ENCODE peak calls at places on chromosomes 13 and 19, in ten cellular contexts. K is effector memory CD8-positive, alpha-beta T cell; A is central memory CD8-positive, alpha-beta T cell; V is gastroesophageal sphincter; G is heart left ventricle; P is left lobe of liver; W is CD8-positive, alpha-beta T cell; H is right cardiac atrium; T is CD4-positive, alpha-beta T cell; F is activated naive CD8-positive, alpha-beta T cell treated with anti-CD3 and anti-CD28 coated beads, Interleukin-2, amount 10 ng/mL, durations not matched to agents 7 days and 5 days. B is an unnamed sample.

GRCh38 chr19:54345938-54346386 is 7.0 kb upstream of the LILRA4 start:
- ATAC-seq in V (no peak), G (no peak), W (no peak), P (no peak), H (no peak), T (no peak), A (no peak), K (no peak), F (no peak), B (no peak)

GRCh38 chr19:6678690-6679109 is 8.7 kb upstream of the TNFSF14 start:
- ATAC-seq in A (no peak), H (no peak), T (no peak), F (peak), P (peak), W (peak), K (peak), V (no peak), G (no peak), B (peak)

GRCh38 chr13:51112771-51113170 is 1.7 kb upstream of the C13orf42 start:
- ATAC-seq in A (no peak), F (no peak), T (no peak), W (no peak), H (no peak), V (no peak), G (no peak), K (no peak), P (no peak), B (peak)

GRCh38 chr19:291561-292280 is 518 bp upstream of the PLPP2 start:
- ATAC-seq in K (no peak), W (no peak), G (no peak), A (no peak), T (no peak), H (no peak), F (no peak), P (no peak), V (no peak), B (no peak)

GRCh38 chr13:27389891-27390290 is 34.5 kb upstream of the GTF3A start:
- ATAC-seq in K (no peak), P (no peak), F (no peak), H (no peak), A (no peak), G (no peak), V (no peak), W (no peak), T (no peak), B (no peak)

GRCh38 chr13:112062619-112063308 is 4.2 kb upstream of the SOX1 start:
- ATAC-seq in W (no peak), G (no peak), V (no peak), A (no peak), H (no peak), K (no peak), T (no peak), F (no peak), P (peak), B (no peak)

GRCh38 chr19:34298891-34299510 is 44.6 kb downstream of the GARRE1 start:
- ATAC-seq in W (no peak), A (no peak), P (peak), V (no peak), F (no peak), G (no peak), K (no peak), H (no peak), T (no peak), B (no peak)

GRCh38 chr13:37899753-37900152 is 30.2 kb upstream of the TRPC4 start:
- ATAC-seq in W (no peak), G (no peak), V (no peak), T (no peak), P (no peak), A (no peak), K (no peak), F (no peak), H (no peak), B (no peak)

GRCh38 chr13:44068169-44068568 is 188.5 kb downstream of the LACC1 start:
- ATAC-seq in K (no peak), V (peak), T (no peak), P (no peak), G (no peak), H (no peak), F (no peak), A (no peak), W (no peak), B (no peak)

GRCh38 chr19:32858155-32858554 is 11.4 kb downstream of the SLC7A9 start:
- ATAC-seq in P (no peak), T (no peak), K (no peak), F (no peak), H (no peak), W (no peak), G (no peak), V (no peak), A (no peak), B (no peak)

GRCh38 chr19:13526552-13526951 is 20.3 kb upstream of the CACNA1A start:
- ATAC-seq in V (no peak), H (no peak), G (no peak), F (no peak), P (no peak), W (no peak), T (no peak), A (no peak), K (no peak), B (no peak)

GRCh38 chr13:101018720-101019119 is 344.1 kb upstream of the TMTC4 start:
- ATAC-seq in K (no peak), H (no peak), V (no peak), F (no peak), A (no peak), P (no peak), T (no peak), W (no peak), G (no peak), B (no peak)

GRCh38 chr19:11256189-11256588 is 6.1 kb downstream of the DOCK6 start:
- ATAC-seq in A (no peak), F (no peak), T (no peak), W (no peak), H (peak), V (peak), P (peak), K (no peak), G (peak), B (no peak)

GRCh38 chr19:29154163-29154562 is 58.8 kb downstream of the UQCRFS1 start:
- ATAC-seq in V (no peak), T (no peak), H (no peak), A (no peak), F (no peak), K (no peak), P (no peak), G (no peak), W (no peak), B (no peak)

GRCh38 chr13:63425131-63425530 is 2009.5 kb upstream of the PCDH20 start:
- ATAC-seq in G (no peak), V (no peak), W (no peak), K (no peak), H (no peak), F (no peak), A (no peak), T (no peak), P (no peak), B (no peak)

GRCh38 chr19:16726916-16727315 is 7.3 kb downstream of the NWD1 start:
- ATAC-seq in G (no peak), A (no peak), F (no peak), T (no peak), P (no peak), V (no peak), H (no peak), K (no peak), W (no peak), B (no peak)

GRCh38 chr19:8609210-8610040 is 1.1 kb downstream of the ADAMTS10 start:
- ATAC-seq in P (peak), G (no peak), K (peak), V (peak), F (peak), A (peak), H (peak), W (peak), T (peak), B (peak)

GRCh38 chr19:1986357-1987162 is 29.0 kb downstream of the BTBD2 start:
- ATAC-seq in H (peak), P (peak), G (no peak), A (no peak), F (no peak), T (no peak), V (no peak), K (no peak), W (no peak), B (peak)

GRCh38 chr19:11387154-11388034 is 3.3 kb upstream of the EPOR start:
- ATAC-seq in A (no peak), F (peak), T (peak), G (no peak), P (no peak), V (no peak), K (no peak), W (peak), H (no peak), B (no peak)

GRCh38 chr13:31927219-31927653 is 104.3 kb upstream of the FRY start:
- ATAC-seq in K (no peak), H (no peak), G (peak), T (no peak), F (no peak), V (no peak), W (no peak), P (peak), A (no peak), B (no peak)

GRCh38 chr19:51071006-51071405 is 6.1 kb upstream of the KLK13 start:
- ATAC-seq in A (no peak), W (no peak), T (no peak), K (no peak), G (no peak), H (no peak), P (no peak), V (no peak), F (no peak), B (no peak)

GRCh38 chr13:25874907-25875306 is 176.9 kb downstream of the SHISA2 start:
- ATAC-seq in K (peak), V (no peak), T (peak), H (no peak), W (peak), P (no peak), A (peak), G (no peak), F (peak), B (peak)

GRCh38 chr13:113305208-113305607 is 8.2 kb downstream of the LAMP1 start:
- ATAC-seq in P (no peak), W (no peak), V (no peak), F (no peak), A (no peak), K (no peak), H (peak), T (no peak), G (peak), B (no peak)

GRCh38 chr19:18502633-18503294 is 19.1 kb downstream of the ELL start:
- ATAC-seq in V (peak), A (no peak), G (no peak), H (no peak), P (no peak), F (no peak), T (no peak), W (no peak), K (no peak), B (no peak)

GRCh38 chr19:1767464-1767933 is 14.2 kb downstream of the ONECUT3 start:
- ATAC-seq in A (no peak), W (peak), H (peak), V (peak), K (peak), T (peak), F (peak), P (peak), G (no peak), B (peak)

GRCh38 chr19:50835103-50835784 is 1.9 kb upstream of the KLK15 start:
- ATAC-seq in W (no peak), V (peak), A (no peak), H (no peak), G (no peak), P (peak), K (no peak), F (peak), T (no peak), B (peak)

B was measured in activated T-helper 17 cell treated with anti-CD3 and anti-CD28 coated beads, Interleukin-2, amount 50 U/mL, for 72 hours.